ENCODE peak calls at places on chromosomes 7 and 10, in six cellular contexts. T is GM23338, N is MM.1S, H is neural progenitor cell, Q is HCT116, R is GM23248. X is an unnamed sample.

GRCh38 chr10:60282771-60283353 is 106.8 kb downstream of the ANK3 start:
- DNase-seq in R (peak), N (no peak), T (no peak), Q (no peak), H (no peak), X (no peak)

GRCh38 chr7:84611391-84611790 is 416.8 kb upstream of the SEMA3A start:
- DNase-seq in T (no peak), R (no peak), N (no peak), Q (no peak), H (no peak), X (no peak)

GRCh38 chr7:19620470-19620869 is 88.4 kb downstream of the POLR1F start:
- DNase-seq in Q (no peak), T (no peak), H (no peak), N (no peak), R (no peak), X (no peak)

GRCh38 chr10:119493155-119493554 is 49.4 kb downstream of the RGS10 start:
- DNase-seq in Q (no peak), R (no peak), N (no peak), H (no peak), T (no peak), X (no peak)

GRCh38 chr7:36312064-36312914 is 77.4 kb upstream of the ANLN start:
- DNase-seq in R (no peak), H (peak), N (peak), Q (no peak), T (peak), X (no peak)

GRCh38 chr7:74586258-74587200 is 71.0 kb upstream of the GTF2I start:
- DNase-seq in N (no peak), R (peak), H (no peak), Q (no peak), T (no peak), X (no peak)

GRCh38 chr10:102410427-102411073 is 8.0 kb downstream of the PSD start:
- DNase-seq in R (peak), H (peak), N (no peak), T (peak), Q (no peak), X (peak)

GRCh38 chr7:75017832-75018231 is 53.3 kb downstream of the CASTOR2 start:
- DNase-seq in Q (no peak), R (no peak), T (no peak), H (no peak), N (no peak), X (no peak)

GRCh38 chr7:45149606-45150005 is 8.0 kb upstream of the RAMP3 start:
- DNase-seq in Q (no peak), T (no peak), N (no peak), H (no peak), R (no peak), X (peak)

DNA sequence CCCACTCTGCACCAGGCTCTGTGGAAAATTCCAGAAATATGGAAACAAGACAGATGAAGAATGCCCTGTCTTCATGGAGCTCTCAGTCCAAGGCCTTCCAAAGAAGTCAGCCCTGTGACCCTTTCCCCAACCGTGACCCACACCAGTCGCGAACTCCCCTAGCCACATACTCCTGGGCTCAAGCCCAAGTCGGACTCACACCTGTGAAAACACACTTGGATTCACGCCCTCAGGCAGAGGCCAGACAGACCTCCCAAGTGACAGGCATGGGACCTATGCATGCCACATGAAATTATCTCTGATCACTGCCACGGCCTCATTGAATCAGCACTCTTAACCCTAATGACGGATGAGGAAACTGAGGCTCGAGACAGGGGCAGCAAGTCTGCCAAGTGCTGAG is 42.5 kb downstream of the ZCCHC24 start:
- DNase-seq in R (no peak), T (no peak), Q (no peak), H (no peak), N (no peak), X (no peak)
- TF ChIP-seq EZH2phosphoT487 in R (no peak), T (no peak), Q (no peak), H (no peak), N (no peak), X (no peak)

DNA sequence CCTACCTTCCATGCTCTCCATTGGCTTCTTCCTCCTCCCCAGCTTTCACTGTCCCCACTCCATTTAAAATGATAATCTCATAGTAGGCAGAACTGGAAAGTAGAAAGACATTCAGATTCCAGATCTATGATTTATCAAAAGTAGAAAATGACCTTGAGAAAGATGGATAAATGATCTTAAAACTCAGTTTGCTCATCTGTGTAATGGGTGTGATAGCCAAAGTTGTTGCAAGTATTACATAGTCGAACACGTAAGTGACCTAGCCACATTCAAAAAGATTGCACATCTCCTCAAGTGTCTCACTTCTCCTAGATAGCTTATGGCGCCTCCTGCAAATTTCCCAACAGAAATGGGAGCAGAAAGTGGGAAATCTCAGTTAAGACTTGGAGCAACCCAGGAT is 89.8 kb upstream of the FGL2 start:
- DNase-seq in N (no peak), T (no peak), R (no peak), Q (no peak), H (no peak), X (no peak)
- TF ChIP-seq EZH2phosphoT487 in N (no peak), T (no peak), R (no peak), Q (no peak), H (no peak), X (no peak)

GRCh38 chr10:28294169-28294532 is 8.7 kb downstream of the MPP7 start:
- DNase-seq in H (no peak), T (no peak), Q (no peak), R (no peak), N (no peak), X (no peak)

GRCh38 chr10:28295346-28295745 is 7.5 kb downstream of the MPP7 start:
- DNase-seq in N (no peak), H (no peak), R (peak), T (no peak), Q (no peak), X (no peak)

GRCh38 chr10:28291881-28292297 is 11.0 kb downstream of the MPP7 start:
- DNase-seq in Q (peak), R (peak), T (no peak), H (no peak), N (no peak), X (no peak)

GRCh38 chr10:28294809-28295208 is 8.1 kb downstream of the MPP7 start:
- DNase-seq in Q (no peak), N (no peak), R (no peak), T (peak), H (no peak), X (no peak)

DNA sequence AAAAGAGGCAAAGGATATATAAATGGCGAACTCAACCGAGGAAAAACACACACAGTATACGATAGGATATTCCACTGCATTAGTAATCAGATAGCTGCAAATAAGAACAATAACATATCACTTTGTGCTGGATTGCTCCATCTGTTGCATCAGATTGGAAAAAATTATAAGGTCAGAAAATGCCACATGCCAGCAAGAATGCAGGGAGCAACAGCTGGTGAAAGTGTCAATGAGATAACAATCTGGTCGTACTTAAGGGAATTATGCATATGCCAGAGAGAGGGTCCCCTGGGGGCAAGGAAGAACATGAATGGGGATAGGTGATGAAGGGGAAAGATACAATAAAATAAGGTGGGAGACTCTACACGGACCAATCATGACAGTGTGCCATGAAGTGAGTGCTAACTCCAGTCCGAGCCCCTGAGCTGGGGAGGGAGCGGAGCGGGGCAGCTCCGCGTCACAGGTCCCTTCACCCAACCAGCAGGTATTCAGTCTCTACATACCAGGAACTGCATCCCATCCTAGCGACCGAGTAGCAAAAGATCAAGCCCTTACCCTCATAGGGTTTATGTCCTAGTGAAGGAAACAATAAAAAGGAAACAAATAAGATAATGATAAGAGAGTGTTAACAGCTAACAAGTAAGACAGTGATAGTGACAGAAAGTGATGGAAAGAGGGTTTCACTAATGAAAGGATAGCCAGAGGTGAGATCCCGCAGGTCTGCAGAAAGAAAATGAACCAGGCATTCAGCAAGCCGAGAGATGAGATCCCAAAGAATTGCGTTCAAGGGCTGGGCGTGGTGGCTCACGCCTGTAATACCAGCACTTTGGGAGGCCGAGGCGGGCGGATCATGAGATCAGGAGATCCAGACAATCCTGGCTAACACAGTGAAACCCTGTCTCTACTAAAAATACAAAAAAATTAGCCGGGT is 9.4 kb downstream of the MPP7 start:
- DNase-seq in H (no peak), R (peak), Q (no peak), N (no peak), T (peak), X (no peak)
- TF ChIP-seq EZH2phosphoT487 in H (no peak), R (no peak), Q (no peak), N (no peak), T (no peak), X (no peak)

GRCh38 chr10:29448125-29448524 is 159.3 kb downstream of the LYZL1 start:
- DNase-seq in R (no peak), N (no peak), H (no peak), Q (no peak), T (no peak), X (no peak)

GRCh38 chr10:29440981-29441380 is 152.1 kb downstream of the LYZL1 start:
- DNase-seq in N (peak), H (no peak), Q (no peak), R (no peak), T (no peak), X (no peak)

GRCh38 chr10:29450405-29450804 is 161.5 kb downstream of the LYZL1 start:
- DNase-seq in H (no peak), N (no peak), Q (no peak), R (no peak), T (no peak), X (no peak)

GRCh38 chr10:29443745-29444523 is 155.1 kb downstream of the LYZL1 start:
- DNase-seq in R (no peak), H (no peak), N (no peak), T (no peak), Q (no peak), X (no peak)

GRCh38 chr10:29446327-29446726 is 157.5 kb downstream of the LYZL1 start:
- DNase-seq in R (peak), Q (no peak), N (no peak), T (no peak), H (no peak), X (no peak)
- TF ChIP-seq EZH2phosphoT487 in R (no peak), Q (no peak), N (no peak), T (no peak), H (no peak), X (no peak)

GRCh38 chr10:114304017-114304565 is 65.0 kb downstream of the VWA2 start:
- DNase-seq in N (peak), H (peak), Q (peak), T (peak), R (peak), X (peak)

GRCh38 chr10:114300036-114300645 is 61.1 kb downstream of the VWA2 start:
- DNase-seq in Q (no peak), T (no peak), N (no peak), H (no peak), R (no peak), X (no peak)

GRCh38 chr10:114301951-114302710 is 63.1 kb downstream of the VWA2 start:
- DNase-seq in Q (no peak), H (no peak), N (no peak), T (no peak), R (peak), X (no peak)

GRCh38 chr10:114303556-114303955 is 64.5 kb downstream of the VWA2 start:
- DNase-seq in H (no peak), T (no peak), Q (no peak), R (no peak), N (no peak), X (no peak)

GRCh38 chr10:114301177-114301576 is 62.1 kb downstream of the VWA2 start:
- DNase-seq in T (no peak), H (no peak), R (no peak), Q (no peak), N (no peak), X (no peak)
- TF ChIP-seq EZH2phosphoT487 in T (no peak), H (no peak), R (no peak), Q (no peak), N (no peak), X (no peak)

GRCh38 chr7:114939484-114940097 is 17.7 kb downstream of the MDFIC start:
- DNase-seq in H (no peak), N (no peak), Q (no peak), R (peak), T (peak), X (no peak)

GRCh38 chr7:114934074-114934473 is 12.2 kb downstream of the MDFIC start:
- DNase-seq in Q (no peak), N (no peak), R (no peak), T (no peak), H (no peak), X (no peak)

GRCh38 chr7:114934758-114935157 is 12.9 kb downstream of the MDFIC start:
- DNase-seq in R (peak), Q (no peak), H (no peak), T (no peak), N (no peak), X (no peak)

GRCh38 chr7:114938785-114939184 is 16.9 kb downstream of the MDFIC start:
- DNase-seq in R (no peak), N (no peak), Q (no peak), H (no peak), T (no peak), X (no peak)

GRCh38 chr7:114937422-114937821 is 15.5 kb downstream of the MDFIC start:
- DNase-seq in Q (no peak), T (no peak), N (no peak), R (no peak), H (no peak), X (no peak)
- TF ChIP-seq EZH2phosphoT487 in Q (no peak), T (no peak), N (no peak), R (no peak), H (no peak), X (no peak)

DNA sequence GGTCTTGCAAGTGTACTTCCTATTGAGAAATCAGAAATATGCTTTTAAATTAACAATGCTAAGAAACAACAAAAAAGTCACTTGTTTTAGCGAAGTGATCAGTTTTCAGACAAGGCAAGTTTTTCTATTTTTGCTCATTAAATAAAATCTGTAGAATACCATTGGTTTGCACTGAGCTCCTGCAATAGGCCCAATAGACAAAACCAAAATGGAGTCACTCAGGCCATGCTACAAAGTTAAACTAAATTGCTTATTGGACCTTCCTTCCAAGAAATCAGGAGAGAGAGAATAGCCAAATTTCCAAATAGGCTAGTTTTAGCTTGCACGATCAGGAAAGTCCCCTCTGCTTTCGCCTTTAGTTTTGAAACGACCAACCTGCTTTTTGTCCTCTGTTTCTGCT is 73.4 kb upstream of the SLC13A1 start:
- DNase-seq in T (no peak), N (no peak), Q (no peak), R (no peak), H (no peak), X (no peak)
- TF ChIP-seq EZH2phosphoT487 in T (no peak), N (no peak), Q (no peak), R (no peak), H (no peak), X (no peak)

DNA sequence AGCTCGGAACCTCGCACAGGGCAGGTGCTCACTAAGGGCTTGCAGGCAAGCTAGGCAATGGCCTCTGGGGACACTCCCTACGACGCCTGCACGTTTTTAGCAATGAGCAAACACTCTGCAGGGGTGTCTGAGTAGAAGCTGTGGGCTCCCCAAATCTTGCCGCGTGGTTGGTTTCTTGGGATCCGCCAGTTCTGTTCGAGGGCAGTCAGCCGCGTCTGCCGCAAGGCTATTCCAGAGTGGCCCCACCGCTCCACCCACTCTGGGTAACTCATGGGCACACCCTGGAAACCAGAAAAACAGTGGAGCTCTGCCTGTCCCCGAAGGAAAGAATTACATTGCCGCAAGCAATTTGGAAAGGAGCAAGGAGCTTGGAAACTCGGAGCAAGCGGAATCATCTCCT is 189.3 kb upstream of the LYZL2 start:
- DNase-seq in T (no peak), H (no peak), N (no peak), R (peak), Q (no peak), X (no peak)
- TF ChIP-seq EZH2phosphoT487 in T (no peak), H (no peak), N (no peak), R (no peak), Q (no peak), X (no peak)

DNA sequence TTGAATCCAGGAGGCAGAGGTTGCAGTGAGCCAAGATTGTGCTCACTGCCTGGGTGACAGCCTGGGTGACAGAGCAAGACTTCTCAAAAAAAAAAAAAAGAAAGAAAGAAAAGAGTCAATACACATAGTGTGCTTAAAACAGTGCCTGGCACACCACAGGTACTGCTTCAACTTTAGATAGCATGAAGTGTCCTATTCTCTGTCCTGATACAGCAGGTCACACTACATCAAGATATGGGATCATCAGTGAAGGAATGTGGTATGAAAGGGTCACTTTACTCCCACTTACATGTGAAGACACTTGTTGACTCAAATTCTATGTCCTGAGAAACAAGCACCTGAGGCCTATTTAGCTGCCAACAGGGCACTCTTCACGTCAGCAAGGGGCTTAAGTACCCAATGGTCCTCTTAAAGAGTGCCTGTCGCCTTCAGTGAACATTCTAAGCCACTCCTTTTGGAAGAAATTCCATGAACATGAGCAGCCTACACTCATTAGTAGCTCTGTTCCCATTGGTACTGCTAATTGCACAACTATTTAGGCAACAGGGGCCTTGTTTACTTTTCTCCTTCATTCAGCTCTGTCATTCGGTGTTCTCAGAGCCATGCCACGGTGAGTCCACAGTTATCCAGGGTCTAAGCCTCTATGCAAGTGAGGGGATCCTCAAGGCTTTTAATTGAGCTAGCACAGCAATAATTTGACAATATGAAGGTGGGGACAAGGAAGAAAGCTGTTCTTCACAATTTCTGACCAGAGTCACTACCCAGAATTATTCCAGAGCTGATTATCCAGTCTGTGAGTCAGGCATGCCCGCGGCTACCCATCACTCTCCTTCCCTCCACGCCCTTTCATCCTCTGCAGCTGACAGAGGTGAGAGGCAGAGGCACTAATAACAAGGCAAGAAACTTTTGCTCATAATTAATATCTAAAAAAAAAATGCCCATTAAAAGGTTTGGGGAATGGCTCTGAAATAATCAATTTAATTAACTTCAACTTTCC is 56.6 kb upstream of the PTN start:
- DNase-seq in T (no peak), H (no peak), Q (no peak), R (peak), N (no peak), X (no peak)
- TF ChIP-seq EZH2phosphoT487 in T (no peak), H (no peak), Q (no peak), R (no peak), N (no peak), X (no peak)